ENCODE peak calls at places on chromosomes 3 and 15, in seven cellular contexts. H is Panc1; R is activated T-cell treated with anti-CD3 and anti-CD28 coated beads, Interleukin-2, amount 50 U/mL, for 72 hours; Q is transverse colon; P is NCI-H1417; C is AG10803; Z is D341Med. K is an unnamed sample.

GRCh38 chr3:118559286-118559685 is 475.4 kb downstream of the IGSF11 start:
- DNase-seq in H (no peak), R (no peak), Q (no peak), P (no peak), C (no peak), Z (no peak), K (no peak)

GRCh38 chr3:108089544-108089943 is 1.3 kb downstream of the CD47 start:
- DNase-seq in H (no peak), R (no peak), Q (no peak), P (peak; percentile 64), C (no peak), Z (no peak), K (no peak)

GRCh38 chr15:73127302-73127936 is 75.2 kb downstream of the NEO1 start:
- DNase-seq in H (peak; percentile 32), R (peak; percentile 29), Q (no peak), P (peak; percentile 15), C (peak; percentile 24), Z (peak; percentile 68), K (no peak)

GRCh38 chr3:13868844-13869724 is 10.8 kb downstream of the WNT7A start:
- DNase-seq in H (no peak), R (no peak), Q (no peak), P (no peak), C (no peak), Z (no peak), K (no peak)

GRCh38 chr15:40743921-40744809 is 10.9 kb downstream of the RMDN3 start:
- DNase-seq in H (no peak), R (peak; percentile 79), Q (no peak), P (no peak), C (peak; percentile 84), Z (no peak), K (no peak)

GRCh38 chr3:111338059-111338698 is 203.8 kb upstream of the CD96 start:
- DNase-seq in H (no peak), R (peak; percentile 26), Q (peak; percentile 66), P (peak; percentile 45), C (peak; percentile 78), Z (peak; percentile 59), K (peak; percentile 56)

GRCh38 chr15:39596358-39597051 is 15.6 kb downstream of the THBS1 start:
- DNase-seq in H (no peak), R (no peak), Q (no peak), P (no peak), C (peak; percentile 95), Z (no peak), K (no peak)

GRCh38 chr15:66894986-66895780 is 170.2 kb upstream of the SMAD3 start:
- DNase-seq in H (no peak), R (no peak), Q (no peak), P (no peak), C (peak; percentile 22), Z (no peak), K (no peak)

GRCh38 chr3:119630562-119631329 is 29.6 kb downstream of the POPDC2 start:
- DNase-seq in H (no peak), R (no peak), Q (no peak), P (no peak), C (peak; percentile 67), Z (no peak), K (no peak)

GRCh38 chr3:72247645-72248388 is 462.9 kb upstream of the PROK2 start:
- DNase-seq in H (no peak), R (no peak), Q (no peak), P (no peak), C (no peak), Z (no peak), K (no peak)

K was measured in NCI-H2029 treated with DMSO at 0.1 percent for 48 hours.